ENCODE peak calls at places on chromosomes 7 and 10, in six cellular contexts. E is NCI-H526 treated with DMSO at 0.1 percent for 48 hours; D is AG10803; O is CD4-positive, alpha-beta T cell; M is Jurkat, Clone E6-1; J is neural crest cell. G is an unnamed sample.

GRCh38 chr10:64059884-64060283 is 538.7 kb downstream of the REEP3 start:
- DNase-seq in E (no peak), J (no peak), O (no peak), M (no peak), D (no peak), G (no peak)

GRCh38 chr10:89782470-89782869 is 81.1 kb downstream of the KIF20B start:
- DNase-seq in M (no peak), O (no peak), D (no peak), J (no peak), E (no peak), G (no peak)

GRCh38 chr7:116545411-116545993 is 20.7 kb downstream of the CAV1 start:
- DNase-seq in M (no peak), E (no peak), O (no peak), J (no peak), D (no peak), G (no peak)

GRCh38 chr7:57413529-57414398 is 36.2 kb upstream of the ZNF716 start:
- DNase-seq in J (no peak), M (no peak), O (no peak), E (no peak), D (no peak), G (no peak)

GRCh38 chr10:120953897-120954296 is 102.7 kb downstream of the WDR11 start:
- DNase-seq in O (no peak), J (no peak), E (no peak), M (no peak), D (no peak), G (no peak)

GRCh38 chr7:156898938-156899337 is 6.0 kb upstream of the LMBR1 start:
- DNase-seq in J (no peak), M (no peak), E (no peak), D (peak), O (no peak), G (no peak)

GRCh38 chr7:31333301-31333700 is 7.2 kb downstream of the NEUROD6 start:
- DNase-seq in J (no peak), D (no peak), E (no peak), O (no peak), M (no peak), G (no peak)

GRCh38 chr7:34622182-34622581 is 35.8 kb upstream of the NPSR1 start:
- DNase-seq in O (no peak), J (no peak), D (no peak), M (no peak), E (no peak), G (no peak)

GRCh38 chr10:131885391-131886165 is 15.2 kb upstream of the PPP2R2D start:
- DNase-seq in J (peak), E (peak), M (no peak), O (peak), D (peak), G (no peak)

GRCh38 chr7:93044147-93044810 is 73.5 kb downstream of the SAMD9 start:
- DNase-seq in E (no peak), M (no peak), D (peak), O (no peak), J (no peak), G (no peak)

GRCh38 chr7:115838829-115839228 is 191.7 kb downstream of the TFEC start:
- DNase-seq in O (no peak), E (no peak), D (peak), J (no peak), M (no peak), G (no peak)

GRCh38 chr10:33309410-33309809 is 25.1 kb downstream of the NRP1 start:
- DNase-seq in O (no peak), D (no peak), E (no peak), M (no peak), J (no peak), G (no peak)

GRCh38 chr10:52313350-52314006 is 603 bp upstream of the DKK1 start:
- DNase-seq in O (no peak), J (peak), D (no peak), M (no peak), E (no peak), G (no peak)

GRCh38 chr10:30811665-30812017 is 182.1 kb upstream of the LYZL2 start:
- DNase-seq in J (no peak), O (peak), E (no peak), M (no peak), D (peak), G (no peak)

G was measured in type B pancreatic cell.